ENCODE peak calls at places on chromosomes 6 and 20, in four cellular contexts. I is GM23248, K is neural progenitor cell, W is PC-3. T is an unnamed sample.

GRCh38 chr6:22545051-22545450 is 24.3 kb upstream of the HDGFL1 start:
- DNase-seq in I (no peak), K (no peak), W (no peak), T (no peak)

GRCh38 chr6:56359201-56359899 is 112.0 kb upstream of the COL21A1 start:
- DNase-seq in I (peak; percentile 77), K (peak; percentile 81), W (peak; percentile 84), T (peak; percentile 81)

GRCh38 chr20:58743929-58744534 is 51.4 kb downstream of the NPEPL1 start:
- DNase-seq in I (no peak), K (no peak), W (no peak), T (no peak)

GRCh38 chr20:3398681-3399252 is 8.7 kb downstream of the DNAAF9 start:
- DNase-seq in I (peak; percentile 66), K (no peak), W (peak; percentile 31), T (no peak)

GRCh38 chr6:135087803-135088202 is 33.2 kb upstream of the HBS1L start:
- DNase-seq in I (no peak), K (no peak), W (no peak), T (no peak)

GRCh38 chr6:14542670-14543366 is 425.2 kb downstream of the CD83 start:
- DNase-seq in I (peak; percentile 92), K (no peak), W (peak; percentile 64), T (no peak)

GRCh38 chr6:139490482-139490881 is 116.0 kb upstream of the CITED2 start:
- DNase-seq in I (no peak), K (no peak), W (no peak), T (no peak)

GRCh38 chr20:63560856-63561609 is 7.1 kb downstream of the FNDC11 start:
- DNase-seq in I (no peak), K (no peak), W (no peak), T (no peak)

GRCh38 chr20:22925613-22925983 is 109.5 kb upstream of the SSTR4 start:
- DNase-seq in I (peak; percentile 52), K (no peak), W (peak; percentile 42), T (no peak)

GRCh38 chr20:22805219-22805618 is 220.8 kb upstream of the FOXA2 start:
- DNase-seq in I (peak; percentile 78), K (no peak), W (peak; percentile 33), T (peak; percentile 80)

GRCh38 chr6:14903176-14904088 is 342.4 kb upstream of the JARID2 start:
- DNase-seq in I (no peak), K (no peak), W (no peak), T (no peak)

GRCh38 chr6:35148167-35148741 is 7.1 kb upstream of the TCP11 start:
- DNase-seq in I (peak; percentile 43), K (peak; percentile 95), W (peak; percentile 84), T (no peak)

GRCh38 chr6:5295612-5296011 is 34.3 kb downstream of the FARS2 start:
- DNase-seq in I (no peak), K (no peak), W (peak; percentile 18), T (no peak)

GRCh38 chr6:89298680-89299450 is 16.2 kb downstream of the GABRR2 start:
- DNase-seq in I (peak; percentile 27), K (no peak), W (peak; percentile 89), T (peak; percentile 35)

GRCh38 chr6:32132110-32132509 is 2.0 kb upstream of the FKBPL start:
- DNase-seq in I (no peak), K (no peak), W (peak; percentile 51), T (no peak)

GRCh38 chr20:61985096-61985495 is 80.6 kb downstream of the TAF4 start:
- DNase-seq in I (no peak), K (no peak), W (no peak), T (no peak)

GRCh38 chr6:143405381-143406154 is 44.9 kb downstream of the ADAT2 start:
- DNase-seq in I (peak; percentile 88), K (no peak), W (peak; percentile 19), T (no peak)

GRCh38 chr6:73180718-73181619 is 44.3 kb downstream of the KHDC1L start:
- DNase-seq in I (peak; percentile 82), K (peak; percentile 34), W (peak; percentile 76), T (peak; percentile 60)

GRCh38 chr20:33399924-33400323 is 1.4 kb downstream of the CDK5RAP1 start:
- DNase-seq in I (no peak), K (peak; percentile 13), W (no peak), T (no peak)

GRCh38 chr20:59794555-59794954 is 138.9 kb downstream of the SYCP2 start:
- DNase-seq in I (no peak), K (no peak), W (peak; percentile 39), T (no peak)

GRCh38 chr6:42431877-42432276 is 19.8 kb downstream of the TRERF1 start:
- DNase-seq in I (no peak), K (no peak), W (no peak), T (no peak)

GRCh38 chr6:56806368-56806767 is 148.5 kb upstream of the BEND6 start:
- DNase-seq in I (no peak), K (peak; percentile 77), W (no peak), T (no peak)

GRCh38 chr6:100461920-100462295 is 2.8 kb downstream of the SIM1 start:
- DNase-seq in I (peak; percentile 51), K (no peak), W (no peak), T (no peak)

GRCh38 chr6:133590196-133590595 is 298.7 kb upstream of the TCF21 start:
- DNase-seq in I (no peak), K (peak; percentile 47), W (no peak), T (no peak)

GRCh38 chr6:159217595-159218275 is 48.5 kb downstream of the FNDC1 start:
- DNase-seq in I (peak; percentile 82), K (peak; percentile 82), W (peak; percentile 33), T (peak; percentile 65)

GRCh38 chr6:118565317-118565960 is 17.3 kb downstream of the PLN start:
- DNase-seq in I (no peak), K (no peak), W (peak; percentile 56), T (peak; percentile 51)

GRCh38 chr6:41451039-41451438 is 95.1 kb upstream of the FOXP4 start:
- DNase-seq in I (peak; percentile 8), K (peak; percentile 54), W (no peak), T (peak; percentile 54)

DNA sequence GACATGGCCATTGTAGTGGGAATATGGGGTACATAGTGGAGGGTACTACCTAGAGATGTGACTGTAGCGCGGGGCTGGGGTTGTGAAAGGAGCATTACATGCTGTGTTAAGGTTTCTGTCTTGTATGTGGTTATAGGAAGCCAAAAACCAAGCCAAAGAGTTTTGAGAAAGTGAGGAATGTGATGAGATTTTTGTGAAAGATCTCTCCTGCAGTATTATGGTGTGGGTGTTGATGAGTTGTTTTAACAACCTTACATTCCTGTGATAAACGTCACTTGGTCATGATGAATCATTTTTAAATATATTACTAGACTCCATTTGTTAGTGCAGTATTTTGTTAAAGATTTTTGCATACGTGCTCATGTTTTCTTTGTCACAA is 48.9 kb downstream of the ZFAND3 start:
- DNase-seq in I (peak; percentile 82), K (no peak), W (peak; percentile 55), T (no peak)
- TF ChIP-seq EZH2phosphoT487 in I (no peak), K (no peak), W (no peak), T (no peak)

GRCh38 chr6:167930300-167930699 is 67.2 kb upstream of the KIF25 start:
- DNase-seq in I (peak; percentile 24), K (no peak), W (peak; percentile 80), T (no peak)

GRCh38 chr6:167927246-167927645 is 70.2 kb upstream of the KIF25 start:
- DNase-seq in I (no peak), K (no peak), W (no peak), T (no peak)

GRCh38 chr6:167932468-167933276 is 64.8 kb upstream of the KIF25 start:
- DNase-seq in I (no peak), K (no peak), W (no peak), T (peak; percentile 56)

GRCh38 chr6:167925011-167925410 is 72.5 kb upstream of the KIF25 start:
- DNase-seq in I (no peak), K (no peak), W (no peak), T (no peak)

DNA sequence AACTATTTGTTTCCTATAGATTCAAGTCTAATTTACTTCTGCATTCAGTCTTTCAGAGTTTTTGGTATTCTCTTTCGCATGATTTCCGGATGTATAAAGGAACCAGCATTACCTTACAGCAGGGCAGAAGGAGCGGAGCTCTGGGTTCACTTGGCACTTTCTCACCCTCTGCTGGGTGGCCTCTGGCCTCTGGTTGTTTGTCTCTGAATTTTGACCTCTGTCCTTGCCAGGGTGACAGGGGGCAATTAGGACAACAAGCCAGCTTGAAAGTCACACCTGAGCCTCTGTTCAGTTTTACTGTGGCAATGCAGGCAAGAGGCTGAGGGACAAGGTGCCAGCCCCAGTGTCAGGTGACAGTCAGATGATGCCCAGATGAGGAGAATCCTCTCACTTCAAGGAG is 69.4 kb upstream of the KIF25 start:
- DNase-seq in I (no peak), K (no peak), W (no peak), T (no peak)
- H3K36me3 ChIP-seq in I (peaks cover 6% of the 10 kb centered on the region), K (peaks cover 6% of the 10 kb centered on the region), W (no peaks in the 10 kb centered on the region), T (peaks cover 3% of the 10 kb centered on the region)

GRCh38 chr20:11072982-11073381 is 399.2 kb upstream of the JAG1 start:
- DNase-seq in I (no peak), K (no peak), W (no peak), T (no peak)

GRCh38 chr20:11063459-11063858 is 389.7 kb upstream of the JAG1 start:
- DNase-seq in I (no peak), K (no peak), W (no peak), T (no peak)

GRCh38 chr20:11064946-11065345 is 391.1 kb upstream of the JAG1 start:
- DNase-seq in I (no peak), K (no peak), W (no peak), T (no peak)

GRCh38 chr20:11067359-11067758 is 393.6 kb upstream of the JAG1 start:
- DNase-seq in I (peak; percentile 6), K (no peak), W (no peak), T (no peak)
- TF ChIP-seq EZH2 in I (no peak), K (no peak), W (no peak), T (no peak)

GRCh38 chr6:63395388-63395787 is 75.6 kb upstream of the LGSN start:
- DNase-seq in I (no peak), K (no peak), W (no peak), T (no peak)
- TF ChIP-seq EZH2phosphoT487 in I (no peak), K (no peak), W (no peak), T (no peak)